ENCODE peak calls at places on chromosome 1, in six cellular contexts. L is NCI-H774, T is astrocyte of the spinal cord, A is HT-29, C is ACHN, F is GM13976. Y is an unnamed sample.

GRCh38 chr1:8814870-8815269 is 2.6 kb downstream of the RERE start:
- DNase-seq in C (peak), T (no peak), L (no peak), F (no peak), A (peak), Y (no peak)

GRCh38 chr1:234538930-234539649 is 60.1 kb upstream of the TARBP1 start:
- DNase-seq in L (no peak), C (no peak), A (no peak), T (no peak), F (no peak), Y (no peak)

GRCh38 chr1:212909652-212910063 is 40.7 kb upstream of the VASH2 start:
- DNase-seq in T (no peak), F (no peak), L (no peak), A (no peak), C (no peak), Y (no peak)

GRCh38 chr1:38153426-38154088 is 107.0 kb upstream of the POU3F1 start:
- DNase-seq in C (no peak), T (no peak), L (no peak), A (no peak), F (no peak), Y (no peak)

GRCh38 chr1:218878369-218878768 is 295.3 kb upstream of the LYPLAL1 start:
- DNase-seq in T (peak), F (no peak), C (no peak), L (no peak), A (no peak), Y (peak)

GRCh38 chr1:24022611-24023359 is 42.7 kb upstream of the SRSF10 start:
- DNase-seq in F (no peak), L (no peak), C (peak), T (peak), A (peak), Y (peak)

GRCh38 chr1:61386323-61386722 is 304.0 kb downstream of the NFIA start:
- DNase-seq in T (no peak), F (no peak), A (no peak), C (no peak), L (no peak), Y (no peak)

GRCh38 chr1:41342774-41343355 is 18.4 kb upstream of the FOXO6 start:
- DNase-seq in C (no peak), L (no peak), A (no peak), F (no peak), T (no peak), Y (no peak)

GRCh38 chr1:178531897-178532296 is 19.0 kb downstream of the TEX35 start:
- DNase-seq in L (no peak), C (no peak), F (no peak), T (no peak), A (no peak), Y (no peak)

GRCh38 chr1:12034381-12034801 is 15.1 kb downstream of the MIIP start:
- DNase-seq in T (peak), C (no peak), F (no peak), A (no peak), L (no peak), Y (no peak)

GRCh38 chr1:6358757-6359567 is 34.6 kb downstream of the ACOT7 start:
- DNase-seq in F (peak), L (no peak), T (peak), C (no peak), A (no peak), Y (peak)